ENCODE peak calls at places on chromosomes 6 and 20, in five cellular contexts. Z, X, W, U and C are unnamed samples.

GRCh38 chr20:31595654-31596411 is 9.3 kb upstream of the ID1 start:
- DNase-seq in U (peak; percentile 86), Z (peak; percentile 97), W (peak; percentile 94), X (no peak), C (peak; percentile 55)

GRCh38 chr6:16322666-16323312 is 84.4 kb downstream of the GMPR start:
- DNase-seq in X (peak; percentile 86), Z (peak; percentile 27), U (peak; percentile 99), W (peak; percentile 94), C (peak; percentile 80)

GRCh38 chr20:44738779-44739477 is 6.7 kb upstream of the KCNK15 start:
- DNase-seq in Z (peak; percentile 85), W (no peak), U (peak; percentile 67), X (peak; percentile 78), C (peak; percentile 79)

GRCh38 chr6:139028242-139028657 is 295 bp upstream of the ABRACL start:
- DNase-seq in Z (no peak), W (no peak), X (no peak), U (no peak), C (no peak)

GRCh38 chr6:85192186-85192585 is 257.7 kb upstream of the NT5E start:
- DNase-seq in U (peak; percentile 31), Z (no peak), W (no peak), X (no peak), C (peak; percentile 39)

GRCh38 chr6:143394351-143394750 is 56.1 kb downstream of the ADAT2 start:
- DNase-seq in W (no peak), U (no peak), Z (no peak), X (no peak), C (no peak)

GRCh38 chr6:79468116-79468515 is 69.1 kb downstream of the LCA5 start:
- DNase-seq in U (peak; percentile 34), X (no peak), W (no peak), Z (no peak), C (no peak)

GRCh38 chr6:49733680-49734079 is 10.5 kb downstream of the CRISP3 start:
- DNase-seq in X (no peak), W (no peak), U (no peak), Z (no peak), C (no peak)

GRCh38 chr20:41045680-41046079 is 17.1 kb downstream of the TOP1 start:
- DNase-seq in X (no peak), Z (no peak), W (no peak), U (no peak), C (no peak)

GRCh38 chr6:80480478-80481157 is 374.1 kb downstream of the BCKDHB start:
- DNase-seq in Z (no peak), X (no peak), U (no peak), W (no peak), C (no peak)

GRCh38 chr6:162070639-162071038 is 656.9 kb downstream of the PRKN start:
- DNase-seq in Z (no peak), W (no peak), X (no peak), U (no peak), C (no peak)

GRCh38 chr6:169845426-169846285 is 94.2 kb downstream of the ERMARD start:
- DNase-seq in W (no peak), X (no peak), U (no peak), Z (no peak), C (no peak)

GRCh38 chr6:12024715-12025434 is 12.8 kb downstream of the HIVEP1 start:
- DNase-seq in X (no peak), U (peak; percentile 95), W (no peak), Z (no peak), C (peak; percentile 50)

GRCh38 chr6:113607821-113608545 is 249.2 kb upstream of the MARCKS start:
- DNase-seq in U (no peak), W (no peak), Z (no peak), X (no peak), C (no peak)

GRCh38 chr6:75206338-75207210 is 721 bp upstream of the COL12A1 start:
- DNase-seq in W (no peak), Z (no peak), X (no peak), U (no peak), C (peak; percentile 64)

GRCh38 chr20:57199656-57200405 is 66.6 kb downstream of the BMP7 start:
- DNase-seq in Z (no peak), U (no peak), W (no peak), X (peak; percentile 24), C (no peak)

GRCh38 chr6:87172292-87172691 is 16.9 kb downstream of the ZNF292 start:
- DNase-seq in Z (no peak), W (no peak), X (no peak), U (no peak), C (no peak)

GRCh38 chr20:9723501-9723900 is 115.4 kb downstream of the PAK5 start:
- DNase-seq in Z (no peak), U (no peak), W (no peak), X (no peak), C (no peak)

GRCh38 chr6:132719736-132720448 is 6.0 kb upstream of the VNN1 start:
- DNase-seq in X (no peak), W (no peak), U (no peak), Z (no peak), C (no peak)

GRCh38 chr20:22716824-22717351 is 132.5 kb upstream of the FOXA2 start:
- DNase-seq in W (no peak), U (peak; percentile 7), Z (no peak), X (no peak), C (peak; percentile 41)

GRCh38 chr20:36819662-36820061 is 46.1 kb upstream of the DSN1 start:
- DNase-seq in U (no peak), X (peak; percentile 24), W (no peak), Z (peak; percentile 73), C (no peak)

GRCh38 chr6:144659202-144659731 is 374.1 kb downstream of the UTRN start:
- DNase-seq in X (no peak), U (peak; percentile 51), Z (peak; percentile 86), W (no peak), C (peak; percentile 55)

GRCh38 chr6:33570806-33571636 is 9.1 kb downstream of the BAK1 start:
- DNase-seq in W (no peak), Z (peak; percentile 91), X (peak; percentile 93), U (peak; percentile 57), C (peak; percentile 80)

GRCh38 chr20:17417221-17417620 is 114.0 kb downstream of the BFSP1 start:
- DNase-seq in U (no peak), X (no peak), Z (no peak), W (no peak), C (no peak)

GRCh38 chr6:163375361-163375760 is 39.2 kb upstream of the QKI start:
- DNase-seq in X (no peak), U (no peak), W (no peak), Z (no peak), C (no peak)

GRCh38 chr6:96611342-96611964 is 48.5 kb downstream of the FHL5 start:
- DNase-seq in U (no peak), W (no peak), Z (no peak), X (no peak), C (no peak)

GRCh38 chr6:108524528-108525218 is 36.0 kb upstream of the FOXO3 start:
- DNase-seq in X (no peak), W (no peak), U (peak; percentile 24), Z (no peak), C (no peak)

GRCh38 chr6:15369838-15370237 is 124.0 kb downstream of the JARID2 start:
- DNase-seq in Z (peak; percentile 25), W (no peak), X (peak; percentile 81), U (no peak), C (no peak)

GRCh38 chr20:13231031-13231752 is 10.1 kb downstream of the ISM1 start:
- DNase-seq in X (peak; percentile 2), Z (no peak), U (peak; percentile 28), W (no peak), C (no peak)

GRCh38 chr6:7542065-7542877 is 800 bp downstream of the DSP start:
- DNase-seq in W (no peak), U (no peak), Z (peak; percentile 65), X (no peak), C (peak; percentile 65)

GRCh38 chr6:13924146-13924948 is 405 bp upstream of the RNF182 start:
- DNase-seq in Z (peak; percentile 86), X (peak; percentile 86), U (peak; percentile 36), W (no peak), C (peak; percentile 57)

GRCh38 chr6:138004423-138005287 is 102.6 kb downstream of the PERP start:
- DNase-seq in Z (peak; percentile 55), U (peak; percentile 41), W (no peak), X (peak; percentile 53), C (peak; percentile 53)

GRCh38 chr6:11093065-11093590 is 506 bp upstream of the SMIM13 start:
- DNase-seq in U (peak; percentile 41), W (no peak), X (peak; percentile 39), Z (no peak), C (peak; percentile 36)

DNA sequence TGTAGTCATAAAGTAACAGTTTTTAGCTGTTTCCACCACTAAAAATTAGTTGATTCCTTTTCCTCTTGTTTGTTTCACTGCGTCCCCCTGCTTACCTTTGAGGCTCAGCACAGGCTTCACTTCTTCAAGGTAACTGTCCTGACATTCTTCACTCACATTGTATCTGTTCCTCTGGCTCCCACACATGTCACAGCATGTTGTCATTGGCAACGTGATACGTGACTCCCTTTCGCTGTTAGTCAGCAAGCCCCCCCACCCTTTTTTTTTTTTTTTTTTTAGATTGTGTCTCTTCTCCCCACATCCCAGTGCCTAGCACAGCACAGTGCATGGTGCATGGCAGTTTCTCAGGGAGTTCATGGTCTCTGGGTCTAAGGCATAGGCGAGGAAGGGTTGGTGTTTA is 13.3 kb downstream of the VAPB start:
- DNase-seq in Z (no peak), X (no peak), U (no peak), W (no peak), C (no peak)
- H3K4me1 ChIP-seq in Z (no peaks in the 10 kb centered on the region), X (peaks cover 17% of the 10 kb centered on the region), U (peaks cover 4% of the 10 kb centered on the region), W (peaks cover 58% of the 10 kb centered on the region), C (peaks cover 13% of the 10 kb centered on the region)

GRCh38 chr6:24882835-24883555 is 52.8 kb downstream of the RIPOR2 start:
- DNase-seq in Z (no peak), U (no peak), X (no peak), W (no peak), C (no peak)
- H3K4me1 ChIP-seq in Z (peaks cover 27% of the 10 kb centered on the region), U (peaks cover 16% of the 10 kb centered on the region), X (no peaks in the 10 kb centered on the region), W (peaks cover 6% of the 10 kb centered on the region), C (peaks cover 10% of the 10 kb centered on the region)

GRCh38 chr20:53896041-53896440 is 174.4 kb downstream of the BCAS1 start:
- DNase-seq in X (no peak), U (no peak), W (no peak), Z (no peak), C (no peak)
- H3K4me1 ChIP-seq in X (peaks cover 38% of the 10 kb centered on the region), U (peaks cover 19% of the 10 kb centered on the region), W (peaks cover 30% of the 10 kb centered on the region), Z (peaks cover 19% of the 10 kb centered on the region), C (peaks cover 18% of the 10 kb centered on the region)

GRCh38 chr6:34676140-34676539 is 20.4 kb downstream of the ILRUN start:
- DNase-seq in Z (no peak), X (no peak), W (no peak), U (no peak), C (no peak)

GRCh38 chr6:34671801-34672656 is 24.5 kb downstream of the ILRUN start:
- DNase-seq in W (no peak), U (peak; percentile 55), X (peak; percentile 54), Z (no peak), C (no peak)

GRCh38 chr6:34672657-34673043 is 23.9 kb downstream of the ILRUN start:
- DNase-seq in Z (no peak), U (no peak), W (no peak), X (no peak), C (no peak)

GRCh38 chr6:34673079-34673478 is 23.5 kb downstream of the ILRUN start:
- DNase-seq in W (no peak), Z (no peak), U (no peak), X (no peak), C (no peak)

DNA sequence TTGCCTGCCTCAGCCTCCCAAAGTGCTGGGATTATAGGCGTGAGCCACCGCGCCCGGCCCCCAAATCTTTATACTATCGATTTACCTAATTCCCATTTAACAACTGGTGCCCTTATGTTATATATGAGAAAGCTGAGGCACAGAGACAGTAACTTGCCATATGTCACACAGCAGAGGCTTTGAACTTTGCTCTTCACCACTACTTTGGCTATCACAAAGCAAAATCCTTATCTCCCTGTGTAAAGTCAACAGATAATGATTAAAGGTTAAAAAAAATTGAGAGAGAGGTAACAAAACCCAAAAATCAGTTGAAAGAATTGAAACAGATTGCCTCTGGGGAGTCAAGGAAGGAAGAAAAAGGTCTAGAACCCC is 22.3 kb downstream of the ILRUN start:
- DNase-seq in W (no peak), Z (no peak), U (no peak), X (no peak), C (no peak)
- H3K4me1 ChIP-seq in W (peaks cover 36% of the 10 kb centered on the region), Z (peaks cover 31% of the 10 kb centered on the region), U (peaks cover 18% of the 10 kb centered on the region), X (peaks cover 31% of the 10 kb centered on the region), C (no peaks in the 10 kb centered on the region)